ENCODE peak calls at places on chromosomes 2 and 18, in eight cellular contexts. U is ELR; J is HT1080; S is activated T-helper 1 cell treated with anti-CD3 and anti-CD28 coated beads, Interleukin-12 subunit alpha, Interleukin-12 subunit beta, Interleukin-2, Interleukin-4 antibody, amounts not matched to agents 30 ng/mL and 10 ng/mL and 1 ng/mL, durations not matched to agents 14 hours and 24 hours and 36 hours; V is globus pallidus; N is sigmoid colon; M is kidney; W is glutamatergic neuron. G is an unnamed sample.

GRCh38 chr2:110807520-110807919 is 75.1 kb downstream of the ACOXL start:
- DNase-seq in U (peak), J (no peak), S (no peak), V (no peak), N (no peak), M (no peak), W (no peak), G (no peak)

GRCh38 chr18:48376406-48376805 is 32.8 kb downstream of the ZBTB7C start:
- DNase-seq in U (no peak), J (no peak), S (no peak), V (no peak), N (no peak), M (no peak), W (peak), G (no peak)

GRCh38 chr18:79458131-79458838 is 62.6 kb downstream of the NFATC1 start:
- DNase-seq in U (peak), J (peak), S (no peak), V (peak), N (peak), M (peak), W (no peak), G (no peak)

GRCh38 chr2:200944467-200945394 is 18.7 kb downstream of the ORC2 start:
- DNase-seq in U (peak), J (peak), S (peak), V (no peak), N (no peak), M (no peak), W (no peak), G (no peak)

GRCh38 chr18:48926420-48926857 is 24.3 kb downstream of the SMAD7 start:
- DNase-seq in U (no peak), J (no peak), S (no peak), V (no peak), N (no peak), M (no peak), W (no peak), G (no peak)

GRCh38 chr2:20224191-20224715 is 677 bp downstream of the SDC1 start:
- DNase-seq in U (peak), J (no peak), S (no peak), V (no peak), N (no peak), M (peak), W (no peak), G (no peak)

GRCh38 chr18:23012249-23012648 is 79.1 kb downstream of the RBBP8 start:
- DNase-seq in U (no peak), J (no peak), S (no peak), V (no peak), N (no peak), M (no peak), W (no peak), G (no peak)

GRCh38 chr2:69111036-69111435 is 98.1 kb downstream of the ANTXR1 start:
- DNase-seq in U (no peak), J (no peak), S (no peak), V (no peak), N (no peak), M (no peak), W (no peak), G (no peak)

GRCh38 chr2:102074167-102074778 is 68.3 kb upstream of the IL1R1 start:
- DNase-seq in U (no peak), J (no peak), S (no peak), V (no peak), N (no peak), M (no peak), W (no peak), G (no peak)

GRCh38 chr2:8571792-8572499 is 109.9 kb upstream of the ID2 start:
- DNase-seq in U (no peak), J (no peak), S (no peak), V (no peak), N (peak), M (no peak), W (no peak), G (peak)

GRCh38 chr2:105410554-105410953 is 11.7 kb upstream of the FHL2 start:
- DNase-seq in U (no peak), J (peak), S (no peak), V (no peak), N (no peak), M (no peak), W (no peak), G (no peak)